ENCODE peak calls at places on chromosomes 1 and 21, in eight cellular contexts. One of them, this sample, is unnamed.

GRCh38 chr1:153635872-153636271 is 2.0 kb downstream of the CHTOP start:
- DNase-seq in retina: no peak
- DNase-seq in posterior cingulate gyrus: no peak
- DNase-seq in RWPE1: no peak
- DNase-seq in sigmoid colon: no peak
- DNase-seq in GDM1: no peak
- DNase-seq in NCI-H1417: no peak
- DNase-seq in CD8-positive, alpha-beta T cell: no peak
- DNase-seq in this sample: no peak

GRCh38 chr1:21673277-21673780 is 4.2 kb upstream of the RAP1GAP start:
- DNase-seq in retina: peak
- DNase-seq in posterior cingulate gyrus: peak
- DNase-seq in RWPE1: no peak
- DNase-seq in sigmoid colon: peak
- DNase-seq in GDM1: no peak
- DNase-seq in NCI-H1417: no peak
- DNase-seq in CD8-positive, alpha-beta T cell: no peak
- DNase-seq in this sample: peak

GRCh38 chr1:153490272-153491051 is 30.0 kb upstream of the S100A7 start:
- DNase-seq in retina: no peak
- DNase-seq in posterior cingulate gyrus: peak
- DNase-seq in RWPE1: peak
- DNase-seq in sigmoid colon: peak
- DNase-seq in GDM1: no peak
- DNase-seq in NCI-H1417: peak
- DNase-seq in CD8-positive, alpha-beta T cell: no peak
- DNase-seq in this sample: peak

GRCh38 chr1:93317943-93318342 is 27.8 kb upstream of the DR1 start:
- DNase-seq in retina: no peak
- DNase-seq in posterior cingulate gyrus: no peak
- DNase-seq in RWPE1: no peak
- DNase-seq in sigmoid colon: no peak
- DNase-seq in GDM1: no peak
- DNase-seq in NCI-H1417: no peak
- DNase-seq in CD8-positive, alpha-beta T cell: no peak
- DNase-seq in this sample: no peak

GRCh38 chr1:216898801-216899200 is 175.6 kb upstream of the ESRRG start:
- DNase-seq in retina: no peak
- DNase-seq in posterior cingulate gyrus: no peak
- DNase-seq in RWPE1: no peak
- DNase-seq in sigmoid colon: no peak
- DNase-seq in GDM1: no peak
- DNase-seq in NCI-H1417: no peak
- DNase-seq in CD8-positive, alpha-beta T cell: no peak
- DNase-seq in this sample: no peak

GRCh38 chr1:164369698-164370365 is 189.2 kb upstream of the PBX1 start:
- DNase-seq in retina: no peak
- DNase-seq in posterior cingulate gyrus: no peak
- DNase-seq in RWPE1: no peak
- DNase-seq in sigmoid colon: no peak
- DNase-seq in GDM1: no peak
- DNase-seq in NCI-H1417: no peak
- DNase-seq in CD8-positive, alpha-beta T cell: no peak
- DNase-seq in this sample: no peak

GRCh38 chr1:8862528-8862927 is 16.0 kb downstream of the ENO1 start:
- DNase-seq in retina: no peak
- DNase-seq in posterior cingulate gyrus: no peak
- DNase-seq in RWPE1: no peak
- DNase-seq in sigmoid colon: no peak
- DNase-seq in GDM1: peak
- DNase-seq in NCI-H1417: no peak
- DNase-seq in CD8-positive, alpha-beta T cell: peak
- DNase-seq in this sample: no peak

GRCh38 chr1:214857716-214858115 is 224.8 kb upstream of the KCNK2 start:
- DNase-seq in retina: no peak
- DNase-seq in posterior cingulate gyrus: no peak
- DNase-seq in RWPE1: no peak
- DNase-seq in sigmoid colon: no peak
- DNase-seq in GDM1: no peak
- DNase-seq in NCI-H1417: no peak
- DNase-seq in CD8-positive, alpha-beta T cell: no peak
- DNase-seq in this sample: no peak

GRCh38 chr1:21490774-21491482 is 18.3 kb upstream of the ALPL start:
- DNase-seq in retina: no peak
- DNase-seq in posterior cingulate gyrus: peak
- DNase-seq in RWPE1: no peak
- DNase-seq in sigmoid colon: no peak
- DNase-seq in GDM1: peak
- DNase-seq in NCI-H1417: no peak
- DNase-seq in CD8-positive, alpha-beta T cell: no peak
- DNase-seq in this sample: peak

GRCh38 chr21:32410291-32410690 is 2.2 kb upstream of the EVA1C start:
- DNase-seq in retina: peak
- DNase-seq in posterior cingulate gyrus: no peak
- DNase-seq in RWPE1: no peak
- DNase-seq in sigmoid colon: no peak
- DNase-seq in GDM1: no peak
- DNase-seq in NCI-H1417: no peak
- DNase-seq in CD8-positive, alpha-beta T cell: no peak
- DNase-seq in this sample: no peak

GRCh38 chr1:54377040-54377691 is 29.0 kb downstream of the SSBP3 start:
- DNase-seq in retina: no peak
- DNase-seq in posterior cingulate gyrus: peak
- DNase-seq in RWPE1: no peak
- DNase-seq in sigmoid colon: no peak
- DNase-seq in GDM1: no peak
- DNase-seq in NCI-H1417: no peak
- DNase-seq in CD8-positive, alpha-beta T cell: no peak
- DNase-seq in this sample: peak

GRCh38 chr1:182570611-182570970 is 18.5 kb downstream of the RNASEL start:
- DNase-seq in retina: no peak
- DNase-seq in posterior cingulate gyrus: no peak
- DNase-seq in RWPE1: no peak
- DNase-seq in sigmoid colon: no peak
- DNase-seq in GDM1: no peak
- DNase-seq in NCI-H1417: no peak
- DNase-seq in CD8-positive, alpha-beta T cell: no peak
- DNase-seq in this sample: peak

GRCh38 chr21:33268736-33269441 is 2.7 kb downstream of the IL10RB start:
- DNase-seq in retina: no peak
- DNase-seq in posterior cingulate gyrus: no peak
- DNase-seq in RWPE1: peak
- DNase-seq in sigmoid colon: no peak
- DNase-seq in GDM1: no peak
- DNase-seq in NCI-H1417: peak
- DNase-seq in CD8-positive, alpha-beta T cell: no peak
- DNase-seq in this sample: peak

GRCh38 chr1:210691039-210691438 is 362.3 kb downstream of the HHAT start:
- DNase-seq in retina: no peak
- DNase-seq in posterior cingulate gyrus: no peak
- DNase-seq in RWPE1: no peak
- DNase-seq in sigmoid colon: no peak
- DNase-seq in GDM1: no peak
- DNase-seq in NCI-H1417: no peak
- DNase-seq in CD8-positive, alpha-beta T cell: no peak
- DNase-seq in this sample: no peak

GRCh38 chr1:153705484-153705883 is 22.4 kb upstream of the INTS3 start:
- DNase-seq in retina: no peak
- DNase-seq in posterior cingulate gyrus: peak
- DNase-seq in RWPE1: no peak
- DNase-seq in sigmoid colon: no peak
- DNase-seq in GDM1: no peak
- DNase-seq in NCI-H1417: no peak
- DNase-seq in CD8-positive, alpha-beta T cell: no peak
- DNase-seq in this sample: no peak

GRCh38 chr1:158060001-158060400 is 66.6 kb downstream of the KIRREL1 start:
- DNase-seq in retina: peak
- DNase-seq in posterior cingulate gyrus: peak
- DNase-seq in RWPE1: no peak
- DNase-seq in sigmoid colon: no peak
- DNase-seq in GDM1: peak
- DNase-seq in NCI-H1417: no peak
- DNase-seq in CD8-positive, alpha-beta T cell: no peak
- DNase-seq in this sample: no peak

GRCh38 chr1:42658880-42659337 is 686 bp downstream of the PPIH start:
- DNase-seq in retina: no peak
- DNase-seq in posterior cingulate gyrus: no peak
- DNase-seq in RWPE1: no peak
- DNase-seq in sigmoid colon: no peak
- DNase-seq in GDM1: no peak
- DNase-seq in NCI-H1417: no peak
- DNase-seq in CD8-positive, alpha-beta T cell: no peak
- DNase-seq in this sample: peak

GRCh38 chr1:38292969-38293368 is 246.4 kb upstream of the POU3F1 start:
- DNase-seq in retina: peak
- DNase-seq in posterior cingulate gyrus: no peak
- DNase-seq in RWPE1: no peak
- DNase-seq in sigmoid colon: no peak
- DNase-seq in GDM1: no peak
- DNase-seq in NCI-H1417: no peak
- DNase-seq in CD8-positive, alpha-beta T cell: no peak
- DNase-seq in this sample: no peak

GRCh38 chr1:38870996-38871395 is 2.2 kb downstream of the MYCBP start:
- DNase-seq in retina: no peak
- DNase-seq in posterior cingulate gyrus: no peak
- DNase-seq in RWPE1: no peak
- DNase-seq in sigmoid colon: no peak
- DNase-seq in GDM1: no peak
- DNase-seq in NCI-H1417: no peak
- DNase-seq in CD8-positive, alpha-beta T cell: no peak
- DNase-seq in this sample: no peak

GRCh38 chr1:63892632-63893395 is 119.0 kb downstream of the ROR1 start:
- DNase-seq in retina: peak
- DNase-seq in posterior cingulate gyrus: peak
- DNase-seq in RWPE1: no peak
- DNase-seq in sigmoid colon: peak
- DNase-seq in GDM1: peak
- DNase-seq in NCI-H1417: peak
- DNase-seq in CD8-positive, alpha-beta T cell: no peak
- DNase-seq in this sample: peak

GRCh38 chr1:45035631-45036301 is 23.7 kb downstream of the UROD start:
- DNase-seq in retina: no peak
- DNase-seq in posterior cingulate gyrus: no peak
- DNase-seq in RWPE1: no peak
- DNase-seq in sigmoid colon: no peak
- DNase-seq in GDM1: no peak
- DNase-seq in NCI-H1417: peak
- DNase-seq in CD8-positive, alpha-beta T cell: no peak
- DNase-seq in this sample: no peak

GRCh38 chr1:81600363-81600762 is 200.4 kb upstream of the ADGRL2 start:
- DNase-seq in retina: no peak
- DNase-seq in posterior cingulate gyrus: no peak
- DNase-seq in RWPE1: no peak
- DNase-seq in sigmoid colon: no peak
- DNase-seq in GDM1: no peak
- DNase-seq in NCI-H1417: no peak
- DNase-seq in CD8-positive, alpha-beta T cell: no peak
- DNase-seq in this sample: no peak

GRCh38 chr1:26853156-26853555 is 9.8 kb upstream of the SFN start:
- DNase-seq in retina: peak
- DNase-seq in posterior cingulate gyrus: peak
- DNase-seq in RWPE1: peak
- DNase-seq in sigmoid colon: peak
- DNase-seq in GDM1: peak
- DNase-seq in NCI-H1417: peak
- DNase-seq in CD8-positive, alpha-beta T cell: peak
- DNase-seq in this sample: peak

GRCh38 chr21:20527691-20528090 is 470.5 kb upstream of the NCAM2 start:
- DNase-seq in retina: no peak
- DNase-seq in posterior cingulate gyrus: no peak
- DNase-seq in RWPE1: no peak
- DNase-seq in sigmoid colon: no peak
- DNase-seq in GDM1: no peak
- DNase-seq in NCI-H1417: no peak
- DNase-seq in CD8-positive, alpha-beta T cell: no peak
- DNase-seq in this sample: no peak

GRCh38 chr1:15902882-15903281 is 55.4 kb downstream of the SPEN start:
- DNase-seq in retina: no peak
- DNase-seq in posterior cingulate gyrus: no peak
- DNase-seq in RWPE1: peak
- DNase-seq in sigmoid colon: no peak
- DNase-seq in GDM1: no peak
- DNase-seq in NCI-H1417: no peak
- DNase-seq in CD8-positive, alpha-beta T cell: no peak
- DNase-seq in this sample: peak

This sample was measured in kidney tubule cell.